ENCODE peak calls at places on chromosome 7, in four cellular contexts. Q is A549, F is K562, R is HepG2. P is an unnamed sample. For H3K4me1, the result is how much of the 10 kb centered on the place peaks cover.

GRCh38 chr7:130149575-130150139 is 55.5 kb downstream of the TMEM209 start:
- DNase-seq in Q (no peak), F (no peak), R (no peak), P (no peak)

GRCh38 chr7:43138710-43139601 is 26.5 kb downstream of the HECW1 start:
- DNase-seq in Q (no peak), F (no peak), R (no peak), P (no peak)

GRCh38 chr7:136859798-136860197 is 8.7 kb upstream of the CHRM2 start:
- DNase-seq in Q (no peak), F (no peak), R (no peak), P (peak)

GRCh38 chr7:131208777-131209176 is 118.9 kb upstream of the MKLN1 start:
- DNase-seq in Q (no peak), F (no peak), R (no peak), P (no peak)

GRCh38 chr7:24756545-24756988 is 697 bp downstream of the GSDME start:
- DNase-seq in Q (no peak), F (no peak), R (no peak), P (peak)

GRCh38 chr7:19920200-19920599 is 146.8 kb upstream of the TMEM196 start:
- DNase-seq in Q (no peak), F (no peak), R (no peak), P (peak)

GRCh38 chr7:27627146-27627545 is 35.5 kb downstream of the HIBADH start:
- DNase-seq in Q (no peak), F (no peak), R (no peak), P (no peak)

GRCh38 chr7:158353606-158354570 is 233.7 kb downstream of the PTPRN2 start:
- DNase-seq in Q (no peak), F (peak), R (peak), P (no peak)

GRCh38 chr7:66423729-66424128 is 205.0 kb upstream of the KCTD7 start:
- DNase-seq in Q (no peak), F (no peak), R (no peak), P (no peak)

GRCh38 chr7:128833148-128833938 is 3.1 kb downstream of the FLNC start:
- DNase-seq in Q (no peak), F (peak), R (no peak), P (peak)

GRCh38 chr7:128833939-128834310 is 3.7 kb downstream of the FLNC start:
- DNase-seq in Q (no peak), F (no peak), R (no peak), P (no peak)

GRCh38 chr7:128831994-128832879 is 2.0 kb downstream of the FLNC start:
- DNase-seq in Q (no peak), F (peak), R (no peak), P (peak)

GRCh38 chr7:128831178-128831993 is 1.2 kb downstream of the FLNC start:
- DNase-seq in Q (no peak), F (peak), R (no peak), P (peak)

GRCh38 chr7:128832880-128833147 is 2.6 kb downstream of the FLNC start:
- DNase-seq in Q (no peak), F (no peak), R (no peak), P (no peak)
- H3K4me1 ChIP-seq in Q (under half), F (under half), R (under half), P (under half)

GRCh38 chr7:35556532-35557471 is 138.1 kb downstream of the HERPUD2 start:
- DNase-seq in Q (no peak), F (no peak), R (peak), P (no peak)
- TF ChIP-seq MYC in Q (no peak), F (no peak), R (no peak), P (no peak)

GRCh38 chr7:135165862-135166261 is 4.6 kb downstream of the CYREN start:
- DNase-seq in Q (no peak), F (no peak), R (no peak), P (no peak)

GRCh38 chr7:135167360-135167759 is 3.1 kb downstream of the CYREN start:
- DNase-seq in Q (no peak), F (no peak), R (no peak), P (no peak)

GRCh38 chr7:135168001-135168400 is 2.5 kb downstream of the CYREN start:
- DNase-seq in Q (no peak), F (peak), R (no peak), P (peak)

GRCh38 chr7:135164357-135165021 is 6.0 kb downstream of the CYREN start:
- DNase-seq in Q (no peak), F (no peak), R (no peak), P (no peak)

GRCh38 chr7:135166338-135166989 is 4.0 kb downstream of the CYREN start:
- DNase-seq in Q (no peak), F (no peak), R (no peak), P (peak)
- H3K4me1 ChIP-seq in Q (under half), F (under half), R (under half), P (under half)

GRCh38 chr7:68203246-68203645 is 1206.6 kb downstream of the TYW1 start:
- DNase-seq in Q (no peak), F (no peak), R (no peak), P (no peak)

GRCh38 chr7:68205826-68206225 is 1209.2 kb downstream of the TYW1 start:
- DNase-seq in Q (no peak), F (no peak), R (no peak), P (no peak)

DNA sequence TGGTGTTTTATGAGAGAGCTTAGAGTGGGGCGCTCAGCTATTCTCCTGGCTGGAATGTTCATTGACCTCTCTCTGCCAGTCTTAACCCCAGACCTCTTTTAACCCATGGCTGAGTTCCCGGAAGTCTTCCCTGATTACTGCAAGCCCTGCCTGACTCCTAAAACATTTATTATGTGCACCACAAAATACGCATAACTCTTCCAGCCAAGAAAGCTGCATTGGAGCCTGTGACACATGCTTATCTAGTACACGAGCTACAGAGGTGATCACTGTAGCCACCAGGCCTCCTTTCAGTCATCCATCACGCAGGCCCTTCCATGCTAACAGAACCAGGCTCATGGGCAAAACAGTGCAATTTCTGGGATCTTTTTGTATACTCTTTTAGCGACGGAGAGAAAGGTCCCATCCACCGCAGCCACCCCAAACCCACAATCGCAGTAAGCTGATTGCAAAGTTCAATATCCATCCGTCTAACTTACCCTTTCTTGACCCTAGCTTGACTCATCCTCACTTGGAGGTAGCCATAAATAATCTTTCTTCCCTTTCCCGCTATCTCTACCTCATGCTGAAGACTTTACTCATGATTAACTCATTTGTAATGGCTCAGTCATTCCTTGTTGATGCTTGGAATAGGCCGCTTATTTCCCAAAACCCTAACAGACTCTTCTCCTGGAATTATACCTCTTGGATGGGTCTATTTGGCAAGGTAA is 1203.5 kb downstream of the TYW1 start:
- DNase-seq in Q (no peak), F (no peak), R (no peak), P (no peak)
- TF ChIP-seq MYC in Q (no peak), F (no peak), R (no peak), P (no peak)

GRCh38 chr7:36723951-36724664 is at the start of gene AOAH:
- DNase-seq in Q (no peak), F (no peak), R (no peak), P (no peak)
- H3K4me1 ChIP-seq in Q (under half), F (under half), R (under half), P (under half)

GRCh38 chr7:39186131-39186530 is 208.4 kb downstream of the POU6F2 start:
- DNase-seq in Q (no peak), F (no peak), R (no peak), P (no peak)

GRCh38 chr7:39181398-39181797 is 203.7 kb downstream of the POU6F2 start:
- DNase-seq in Q (no peak), F (no peak), R (no peak), P (no peak)

GRCh38 chr7:39184387-39184786 is 206.7 kb downstream of the POU6F2 start:
- DNase-seq in Q (no peak), F (no peak), R (no peak), P (no peak)

GRCh38 chr7:39187130-39187529 is 209.4 kb downstream of the POU6F2 start:
- DNase-seq in Q (no peak), F (no peak), R (no peak), P (no peak)

DNA sequence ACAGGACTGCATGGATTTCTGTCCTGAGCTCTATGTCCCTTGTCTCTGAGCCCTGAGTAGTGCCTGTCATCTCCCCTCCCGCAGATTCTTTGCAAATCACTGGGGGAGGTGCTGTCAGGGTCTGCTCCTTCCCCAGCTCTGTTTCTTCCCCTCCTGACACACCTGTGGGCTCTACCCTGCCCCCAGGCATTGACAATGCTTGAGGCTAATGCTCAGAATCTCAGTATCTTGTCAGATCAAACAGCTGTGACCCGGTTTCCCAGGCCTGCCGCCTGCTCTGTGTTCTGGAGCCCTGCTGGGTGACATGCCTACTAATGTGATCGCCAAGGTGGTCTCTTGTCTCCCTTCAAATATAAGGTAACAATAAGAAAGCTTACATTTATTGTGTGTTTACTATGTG is 209.0 kb downstream of the POU6F2 start:
- DNase-seq in Q (no peak), F (no peak), R (no peak), P (no peak)
- TF ChIP-seq MYC in Q (no peak), F (no peak), R (no peak), P (no peak)

DNA sequence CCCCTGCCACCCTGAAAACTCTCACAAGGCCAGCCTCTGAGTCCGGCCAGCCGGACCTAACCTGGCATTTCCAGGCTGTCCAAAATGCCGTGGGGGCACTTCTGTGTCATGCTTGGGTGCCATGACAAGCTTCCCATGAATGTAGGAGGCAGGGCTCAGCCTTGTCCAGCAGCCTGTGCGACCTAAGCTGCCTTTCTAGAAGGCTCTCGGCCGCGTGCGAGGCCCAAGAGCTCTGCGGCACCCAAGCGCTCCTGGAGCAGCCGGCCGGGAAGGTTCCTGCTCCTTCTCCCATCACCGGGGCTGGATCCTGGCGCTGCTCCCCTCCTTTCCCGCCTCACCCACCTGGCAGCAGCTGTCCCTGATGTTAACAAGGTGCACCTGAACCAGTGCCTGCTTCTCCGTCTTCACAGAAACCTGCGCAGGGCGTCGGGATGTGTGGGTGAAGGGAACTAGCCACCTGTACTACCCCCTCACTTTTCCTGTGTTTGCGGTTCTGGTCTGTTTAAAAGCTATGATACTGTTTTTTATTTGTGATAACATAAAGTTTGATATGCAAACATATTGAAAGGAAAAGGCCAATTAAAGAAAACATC is 6.1 kb downstream of the GPER1 start:
- DNase-seq in Q (no peak), F (no peak), R (no peak), P (no peak)
- H3K4me1 ChIP-seq in Q (under half), F (under half), R (half or more), P (under half)